ENCODE peak calls at places on chromosomes 6 and 20, in five cellular contexts. N, W, C, L and U are unnamed samples.

GRCh38 chr6:144879436-144879835 is 594.3 kb downstream of the UTRN start:
- DNase-seq in N (no peak), W (no peak), C (no peak), L (no peak), U (no peak)

GRCh38 chr6:71406871-71407860 is 118.6 kb downstream of the OGFRL1 start:
- DNase-seq in N (peak; percentile 70), W (no peak), C (peak; percentile 52), L (peak; percentile 13), U (no peak)

GRCh38 chr6:111586554-111586953 is 19.1 kb downstream of the TRAF3IP2 start:
- DNase-seq in N (no peak), W (no peak), C (no peak), L (no peak), U (no peak)

GRCh38 chr6:27889628-27890315 is 22.4 kb downstream of the OR2B2 start:
- DNase-seq in N (peak; percentile 60), W (no peak), C (no peak), L (no peak), U (peak; percentile 18)

GRCh38 chr20:45863543-45864470 is 6.4 kb downstream of the ZSWIM3 start:
- DNase-seq in N (no peak), W (no peak), C (no peak), L (no peak), U (no peak)

GRCh38 chr20:43265449-43265848 is 75.7 kb upstream of the PTPRT start:
- DNase-seq in N (no peak), W (no peak), C (no peak), L (no peak), U (no peak)

GRCh38 chr6:44304282-44305199 is 8.6 kb downstream of the AARS2 start:
- DNase-seq in N (peak; percentile 77), W (no peak), C (peak; percentile 80), L (peak; percentile 50), U (peak; percentile 51)

GRCh38 chr6:307874-308273 is 15.6 kb downstream of the DUSP22 start:
- DNase-seq in N (no peak), W (no peak), C (no peak), L (no peak), U (no peak)

GRCh38 chr6:163099621-163100171 is 314.8 kb upstream of the QKI start:
- DNase-seq in N (peak; percentile 85), W (no peak), C (peak; percentile 69), L (peak; percentile 1), U (no peak)

GRCh38 chr6:142827356-142827755 is 117.6 kb downstream of the HIVEP2 start:
- DNase-seq in N (no peak), W (no peak), C (no peak), L (no peak), U (no peak)

GRCh38 chr6:84771732-84772131 is 7.3 kb upstream of the TBX18 start:
- DNase-seq in N (peak; percentile 34), W (peak; percentile 45), C (no peak), L (no peak), U (peak; percentile 38)

GRCh38 chr6:168274046-168274952 is 45.3 kb downstream of the DACT2 start:
- DNase-seq in N (peak; percentile 48), W (no peak), C (no peak), L (no peak), U (no peak)

GRCh38 chr6:135087803-135088202 is 33.2 kb upstream of the HBS1L start:
- DNase-seq in N (no peak), W (no peak), C (no peak), L (no peak), U (peak; percentile 29)

DNA sequence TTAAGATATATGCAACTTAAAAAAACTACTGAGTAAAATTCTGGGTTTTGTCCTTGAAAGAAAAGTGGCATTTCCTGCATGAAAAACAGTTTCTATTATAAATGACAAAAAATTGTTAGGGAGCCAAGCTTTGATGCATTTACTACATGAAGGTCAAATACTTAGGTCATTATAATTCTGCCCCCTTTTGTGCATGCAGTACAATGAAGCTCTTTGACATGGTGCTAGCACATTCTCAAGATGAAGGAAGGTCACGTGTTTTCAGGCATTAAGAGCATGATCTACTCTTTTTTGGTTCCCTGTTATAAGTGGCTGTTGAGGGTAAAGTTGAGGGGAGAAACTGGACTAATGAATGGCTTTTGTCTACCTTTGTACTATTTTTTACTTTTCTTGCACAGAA is 72.7 kb downstream of the FOXO3 start:
- DNase-seq in N (no peak), W (no peak), C (no peak), L (no peak), U (no peak)
- H2BK12ac ChIP-seq in N (no peak overlapping the region), W (no peak overlapping the region), C (no peak overlapping the region), L (no peak overlapping the region), U (no peak overlapping the region)

DNA sequence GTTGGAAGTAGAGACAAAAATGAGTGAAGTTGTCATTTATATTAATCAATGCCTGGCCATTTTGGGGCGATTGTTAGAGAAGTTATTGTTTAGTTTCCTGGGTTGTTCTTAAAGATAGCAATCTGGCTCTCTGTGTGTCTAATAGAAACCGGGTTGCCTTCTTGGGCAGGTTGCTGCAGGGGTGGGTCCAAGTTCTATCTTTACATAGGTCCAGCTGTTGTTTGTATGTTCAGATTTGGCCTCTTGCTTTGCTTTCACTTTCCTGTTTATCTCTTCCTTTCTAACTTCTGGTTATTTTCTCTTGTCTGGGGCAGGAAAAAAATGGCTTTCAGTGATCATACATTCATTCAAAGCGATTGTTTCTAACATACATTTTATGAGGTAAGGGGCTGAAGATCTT is 128.4 kb upstream of the NOX3 start:
- DNase-seq in N (no peak), W (no peak), C (no peak), L (no peak), U (peak; percentile 15)
- H3K4me2 ChIP-seq in N (no peak overlapping the region), W (no peak overlapping the region), C (no peak overlapping the region), L (no peak overlapping the region), U (no peak overlapping the region)

GRCh38 chr6:3762852-3763251 is 11.3 kb upstream of the PXDC1 start:
- DNase-seq in N (no peak), W (no peak), C (no peak), L (no peak), U (no peak)

GRCh38 chr6:3764516-3765333 is 13.2 kb upstream of the PXDC1 start:
- DNase-seq in N (no peak), W (no peak), C (no peak), L (no peak), U (no peak)

GRCh38 chr6:3765415-3765814 is 13.9 kb upstream of the PXDC1 start:
- DNase-seq in N (no peak), W (no peak), C (no peak), L (no peak), U (no peak)

GRCh38 chr6:3768502-3768901 is 17.0 kb upstream of the PXDC1 start:
- DNase-seq in N (no peak), W (no peak), C (no peak), L (no peak), U (no peak)

DNA sequence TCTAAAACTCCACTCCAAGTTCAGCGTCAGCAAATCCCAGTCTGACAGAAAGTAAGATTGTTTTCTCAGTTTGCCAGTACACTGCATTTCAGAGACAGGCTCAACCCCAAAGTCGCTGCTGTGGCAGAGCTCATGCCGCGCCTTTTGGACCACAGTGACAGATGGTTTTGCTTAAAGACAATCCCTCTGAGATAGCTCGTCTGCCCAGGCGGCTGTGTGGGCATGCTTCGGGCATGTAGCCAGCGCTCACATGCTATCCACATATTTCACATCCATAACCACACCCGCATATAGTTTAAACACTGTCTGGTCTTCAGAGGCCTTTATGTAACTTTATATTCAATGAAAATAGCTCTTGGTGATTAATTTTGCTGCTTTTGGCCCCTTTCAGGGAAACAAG is 14.7 kb upstream of the PXDC1 start:
- DNase-seq in N (no peak), W (no peak), C (no peak), L (no peak), U (no peak)
- H2BK12ac ChIP-seq in N (no peak overlapping the region), W (no peak overlapping the region), C (no peak overlapping the region), L (no peak overlapping the region), U (peak overlapping the region; percentile 56)

DNA sequence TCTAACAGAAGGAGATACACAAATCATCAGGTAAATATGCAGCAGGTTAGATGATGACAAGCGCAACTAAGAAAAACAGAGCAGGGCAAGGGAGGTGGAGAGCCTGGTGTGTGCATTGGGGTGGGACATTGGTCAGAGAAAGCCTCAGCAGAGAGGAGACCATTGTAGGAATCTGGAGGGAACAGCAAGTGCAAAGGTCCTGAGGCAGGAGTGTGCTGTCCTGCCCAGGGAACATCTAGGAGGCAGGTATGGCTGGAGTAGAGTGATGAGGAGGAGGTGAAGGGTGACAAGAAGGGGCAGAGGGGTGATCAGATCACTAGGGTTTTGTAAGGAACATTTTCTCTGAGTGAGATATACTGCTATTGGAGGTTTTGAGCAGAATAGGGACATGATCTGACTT is 90.1 kb downstream of the NCR2 start:
- DNase-seq in N (no peak), W (no peak), C (no peak), L (no peak), U (no peak)
- H3K4me2 ChIP-seq in N (no peak overlapping the region), W (no peak overlapping the region), C (no peak overlapping the region), L (no peak overlapping the region), U (no peak overlapping the region)

GRCh38 chr6:25403150-25403549 is 124.0 kb downstream of the CARMIL1 start:
- DNase-seq in N (no peak), W (no peak), C (no peak), L (no peak), U (no peak)
- H2BK12ac ChIP-seq in N (no peak overlapping the region), W (no peak overlapping the region), C (no peak overlapping the region), L (no peak overlapping the region), U (no peak overlapping the region)

GRCh38 chr6:166434336-166434735 is 51.6 kb upstream of the MPC1 start:
- DNase-seq in N (peak; percentile 18), W (no peak), C (no peak), L (no peak), U (no peak)
- H3K4me2 ChIP-seq in N (no peak overlapping the region), W (no peak overlapping the region), C (no peak overlapping the region), L (no peak overlapping the region), U (no peak overlapping the region)

GRCh38 chr6:53850527-53850926 is 55.7 kb downstream of the LRRC1 start:
- DNase-seq in N (no peak), W (no peak), C (no peak), L (no peak), U (no peak)

GRCh38 chr6:53846250-53846649 is 51.4 kb downstream of the LRRC1 start:
- DNase-seq in N (no peak), W (no peak), C (no peak), L (no peak), U (no peak)

GRCh38 chr6:53847796-53848314 is 53.0 kb downstream of the LRRC1 start:
- DNase-seq in N (no peak), W (no peak), C (no peak), L (no peak), U (no peak)

GRCh38 chr6:53840027-53840426 is 45.2 kb downstream of the LRRC1 start:
- DNase-seq in N (no peak), W (no peak), C (no peak), L (no peak), U (no peak)

GRCh38 chr6:53845290-53846073 is 50.7 kb downstream of the LRRC1 start:
- DNase-seq in N (no peak), W (no peak), C (no peak), L (no peak), U (no peak)
- H2BK12ac ChIP-seq in N (no peak overlapping the region), W (no peak overlapping the region), C (no peak overlapping the region), L (no peak overlapping the region), U (no peak overlapping the region)

GRCh38 chr6:132199343-132199742 is 201.9 kb downstream of the MOXD1 start:
- DNase-seq in N (no peak), W (no peak), C (no peak), L (no peak), U (no peak)
- H3K4me2 ChIP-seq in N (no peak overlapping the region), W (no peak overlapping the region), C (no peak overlapping the region), L (no peak overlapping the region), U (no peak overlapping the region)

GRCh38 chr20:50146732-50147662 is 6.5 kb downstream of the PEDS1 start:
- DNase-seq in N (peak; percentile 58), W (no peak), C (no peak), L (peak; percentile 30), U (no peak)
- H2BK12ac ChIP-seq in N (peak overlapping the region; percentile 18), W (peak overlapping the region; percentile 65), C (peak overlapping the region; percentile 77), L (no peak overlapping the region), U (peak overlapping the region; percentile 3)